ENCODE peak calls at places on chromosome 14, in six cellular contexts. T is IMR-90, X is K562, R is SK-N-SH, P is HepG2, O is GM12878. C is an unnamed sample.

GRCh38 chr14:104968541-104969401 is 9.4 kb downstream of the AHNAK2 start:
- DNase-seq in T (no peak), X (no peak), R (peak), P (no peak), O (no peak), C (peak)

GRCh38 chr14:26960049-26960688 is 362.3 kb upstream of the NOVA1 start:
- DNase-seq in T (no peak), X (no peak), R (no peak), P (no peak), O (no peak), C (no peak)

GRCh38 chr14:72975776-72976175 is 49.5 kb downstream of the DCAF4 start:
- DNase-seq in T (no peak), X (peak), R (no peak), P (peak), O (no peak), C (peak)

GRCh38 chr14:79278798-79279644 is 932.3 kb downstream of the DIO2 start:
- DNase-seq in T (peak), X (peak), R (peak), P (peak), O (no peak), C (peak)

GRCh38 chr14:72790887-72791566 is 102.9 kb downstream of the DPF3 start:
- DNase-seq in T (no peak), X (no peak), R (no peak), P (no peak), O (no peak), C (no peak)

GRCh38 chr14:37142835-37143499 is 29.4 kb downstream of the SLC25A21 start:
- DNase-seq in T (peak), X (no peak), R (no peak), P (peak), O (no peak), C (peak)

GRCh38 chr14:34363733-34364134 is 98.3 kb downstream of the SPTSSA start:
- DNase-seq in T (no peak), X (no peak), R (no peak), P (no peak), O (no peak), C (no peak)

GRCh38 chr14:86055512-86055911 is 525.6 kb downstream of the FLRT2 start:
- DNase-seq in T (peak), X (no peak), R (no peak), P (no peak), O (no peak), C (no peak)

GRCh38 chr14:59020382-59020781 is 168.1 kb upstream of the DAAM1 start:
- DNase-seq in T (peak), X (peak), R (peak), P (no peak), O (no peak), C (peak)

GRCh38 chr14:44798386-44799242 is 163.1 kb downstream of the KLHL28 start:
- DNase-seq in T (no peak), X (no peak), R (peak), P (no peak), O (no peak), C (no peak)

GRCh38 chr14:29925736-29926135 is 1.9 kb downstream of the PRKD1 start:
- DNase-seq in T (peak), X (no peak), R (no peak), P (no peak), O (no peak), C (no peak)

GRCh38 chr14:100067971-100068959 is 3.0 kb downstream of the EVL start:
- DNase-seq in T (peak), X (peak), R (no peak), P (no peak), O (peak), C (no peak)

GRCh38 chr14:94045101-94045500 is 19.0 kb downstream of the OTUB2 start:
- DNase-seq in T (no peak), X (no peak), R (no peak), P (no peak), O (no peak), C (no peak)

GRCh38 chr14:104422301-104423223 is 157.0 kb upstream of the C14orf180 start:
- DNase-seq in T (no peak), X (no peak), R (peak), P (no peak), O (no peak), C (no peak)

GRCh38 chr14:38420045-38420444 is 164.2 kb upstream of the CLEC14A start:
- DNase-seq in T (peak), X (no peak), R (no peak), P (no peak), O (no peak), C (no peak)

GRCh38 chr14:87434680-87435079 is 558.3 kb downstream of the GALC start:
- DNase-seq in T (no peak), X (no peak), R (no peak), P (no peak), O (no peak), C (no peak)

GRCh38 chr14:100103261-100104005 is 38.2 kb downstream of the EVL start:
- DNase-seq in T (peak), X (no peak), R (no peak), P (no peak), O (no peak), C (no peak)

GRCh38 chr14:101116065-101116464 is 212.5 kb upstream of the RTL1 start:
- DNase-seq in T (no peak), X (no peak), R (no peak), P (no peak), O (no peak), C (no peak)

GRCh38 chr14:100348779-100349708 is 25.9 kb downstream of the SLC25A47 start:
- DNase-seq in T (no peak), X (no peak), R (no peak), P (no peak), O (no peak), C (no peak)

GRCh38 chr14:23434488-23435219 is 806 bp downstream of the MYH7 start:
- DNase-seq in T (no peak), X (no peak), R (no peak), P (no peak), O (no peak), C (no peak)

GRCh38 chr14:23438130-23438893 is 2.9 kb upstream of the MYH7 start:
- DNase-seq in T (no peak), X (peak), R (no peak), P (no peak), O (no peak), C (no peak)

GRCh38 chr14:23437142-23438129 is 2.0 kb upstream of the MYH7 start:
- DNase-seq in T (no peak), X (no peak), R (no peak), P (no peak), O (no peak), C (no peak)

GRCh38 chr14:23435540-23436326 is at the start of gene MYH7:
- DNase-seq in T (no peak), X (no peak), R (no peak), P (peak), O (no peak), C (no peak)

DNA sequence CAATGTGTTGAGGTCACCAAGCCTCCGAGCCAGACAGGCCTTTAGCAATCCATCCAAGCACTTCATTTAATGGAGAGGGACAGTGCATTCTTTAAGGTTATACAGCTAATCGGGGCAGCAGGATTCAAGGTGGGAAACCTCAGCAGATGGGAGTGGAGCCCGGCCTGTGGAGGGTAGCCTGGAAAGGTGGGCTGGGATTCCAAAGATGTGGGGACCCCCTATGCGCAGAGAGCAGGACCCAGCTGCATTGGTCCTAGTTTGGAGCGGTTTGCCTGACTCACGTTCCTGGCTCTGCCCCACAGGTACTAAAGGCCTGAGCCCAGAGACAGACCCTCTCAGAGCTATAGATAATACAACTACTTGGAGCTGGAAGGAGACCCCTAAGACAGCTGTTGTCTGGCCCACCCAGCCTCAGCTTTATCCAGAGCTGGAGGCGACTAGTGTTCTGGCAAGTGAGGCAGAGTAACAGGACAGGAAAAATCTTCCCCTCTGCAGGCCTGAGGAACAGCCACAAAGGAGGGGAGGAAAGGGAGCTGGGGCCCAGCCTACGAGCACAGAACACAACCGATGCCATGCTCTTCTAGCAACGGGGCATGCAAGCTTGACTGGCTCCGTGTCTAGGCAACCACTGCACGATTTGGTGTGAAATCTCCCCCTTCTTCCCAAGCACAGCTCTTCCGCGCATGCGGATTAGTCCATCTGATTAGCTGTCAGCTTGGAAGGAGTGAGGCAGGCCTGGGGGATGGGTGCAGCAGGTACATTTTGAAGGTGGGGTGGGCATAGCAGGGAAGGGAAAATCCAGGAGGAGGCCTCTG is 1.1 kb upstream of the MYH7 start:
- DNase-seq in T (no peak), X (peak), R (no peak), P (no peak), O (no peak), C (no peak)
- TF ChIP-seq SMC3 in T (no peak), X (no peak), R (no peak), P (no peak), O (no peak), C (no peak)

GRCh38 chr14:89910706-89911017 is 43.9 kb downstream of the EFCAB11 start:
- DNase-seq in T (no peak), X (no peak), R (no peak), P (no peak), O (no peak), C (no peak)

GRCh38 chr14:89911018-89911919 is 43.3 kb downstream of the EFCAB11 start:
- DNase-seq in T (peak), X (no peak), R (no peak), P (peak), O (no peak), C (peak)

GRCh38 chr14:89909586-89909985 is 44.9 kb downstream of the EFCAB11 start:
- DNase-seq in T (no peak), X (no peak), R (no peak), P (no peak), O (no peak), C (no peak)

GRCh38 chr14:89915114-89915878 is 39.2 kb downstream of the EFCAB11 start:
- DNase-seq in T (peak), X (peak), R (peak), P (peak), O (peak), C (peak)

DNA sequence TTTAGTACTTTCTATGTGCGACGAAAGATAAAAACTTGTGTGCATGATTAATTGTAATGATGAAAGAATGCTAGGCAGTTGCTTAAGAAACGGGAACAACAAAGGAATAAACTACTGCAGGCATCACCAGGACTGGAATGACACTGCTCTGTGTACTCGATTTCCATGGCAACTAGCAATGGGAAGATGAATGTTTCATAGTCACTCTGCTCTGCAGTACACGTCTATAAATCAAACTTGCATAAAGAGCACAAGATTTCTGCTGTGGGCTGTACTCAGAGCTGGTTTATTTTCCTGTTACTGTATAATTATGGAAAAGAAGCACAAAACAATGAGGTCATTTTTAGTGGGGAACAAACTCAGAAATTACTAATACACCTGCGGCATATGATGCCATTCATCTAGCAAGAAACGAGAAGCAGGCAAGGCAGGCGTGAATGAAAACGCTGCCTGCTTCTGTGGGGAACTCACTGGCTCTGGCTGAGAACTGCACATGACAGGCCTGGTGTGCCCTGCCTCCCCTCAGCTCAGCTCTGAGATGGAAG is 41.8 kb downstream of the EFCAB11 start:
- DNase-seq in T (peak), X (no peak), R (peak), P (peak), O (no peak), C (peak)
- TF ChIP-seq SMC3 in T (no peak), X (no peak), R (no peak), P (no peak), O (no peak), C (no peak)

GRCh38 chr14:50717826-50718225 is 49.7 kb upstream of the SAV1 start:
- DNase-seq in T (no peak), X (no peak), R (no peak), P (no peak), O (no peak), C (no peak)

GRCh38 chr14:50718949-50719348 is 50.8 kb upstream of the SAV1 start:
- DNase-seq in T (no peak), X (no peak), R (no peak), P (peak), O (no peak), C (no peak)

GRCh38 chr14:50719911-50720759 is 52.0 kb upstream of the SAV1 start:
- DNase-seq in T (peak), X (no peak), R (no peak), P (no peak), O (no peak), C (no peak)

GRCh38 chr14:50711043-50711442 is 42.9 kb upstream of the SAV1 start:
- DNase-seq in T (no peak), X (no peak), R (no peak), P (no peak), O (no peak), C (no peak)

GRCh38 chr14:50714452-50715073 is 46.5 kb upstream of the SAV1 start:
- DNase-seq in T (peak), X (peak), R (peak), P (peak), O (no peak), C (no peak)
- TF ChIP-seq SMC3 in T (peak), X (no peak), R (peak), P (peak), O (peak), C (no peak)

DNA sequence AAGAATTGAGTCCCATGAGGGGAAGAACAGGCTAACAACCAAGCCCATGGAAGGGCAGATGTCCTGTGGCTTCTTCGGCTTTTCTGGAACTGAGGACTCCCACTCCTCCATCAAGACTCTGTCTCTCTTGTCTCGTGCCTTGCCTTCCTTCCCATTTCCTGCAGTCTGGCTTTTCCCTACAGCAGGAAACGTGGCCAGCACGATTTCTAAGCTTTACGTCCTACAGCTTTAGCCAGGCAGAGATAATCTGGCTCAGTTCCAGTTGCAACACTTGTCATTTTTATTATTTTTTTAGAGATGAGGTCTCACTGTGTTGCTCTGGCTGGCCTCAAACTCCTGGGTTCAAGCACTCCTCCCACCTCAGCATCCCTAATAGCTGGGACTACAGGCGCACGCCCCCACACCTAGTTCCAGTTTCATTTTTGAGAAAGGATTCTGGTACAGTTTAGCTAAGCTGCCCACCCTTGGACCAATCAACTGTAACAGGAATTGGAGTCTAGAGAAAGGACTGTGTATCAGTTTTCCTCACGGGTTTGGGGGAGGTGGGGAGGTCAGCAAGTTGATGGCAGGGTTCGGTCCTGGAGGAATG is 19.9 kb downstream of the CALM1 start:
- DNase-seq in T (no peak), X (no peak), R (no peak), P (no peak), O (no peak), C (no peak)
- TF ChIP-seq SMC3 in T (no peak), X (no peak), R (no peak), P (no peak), O (no peak), C (no peak)

DNA sequence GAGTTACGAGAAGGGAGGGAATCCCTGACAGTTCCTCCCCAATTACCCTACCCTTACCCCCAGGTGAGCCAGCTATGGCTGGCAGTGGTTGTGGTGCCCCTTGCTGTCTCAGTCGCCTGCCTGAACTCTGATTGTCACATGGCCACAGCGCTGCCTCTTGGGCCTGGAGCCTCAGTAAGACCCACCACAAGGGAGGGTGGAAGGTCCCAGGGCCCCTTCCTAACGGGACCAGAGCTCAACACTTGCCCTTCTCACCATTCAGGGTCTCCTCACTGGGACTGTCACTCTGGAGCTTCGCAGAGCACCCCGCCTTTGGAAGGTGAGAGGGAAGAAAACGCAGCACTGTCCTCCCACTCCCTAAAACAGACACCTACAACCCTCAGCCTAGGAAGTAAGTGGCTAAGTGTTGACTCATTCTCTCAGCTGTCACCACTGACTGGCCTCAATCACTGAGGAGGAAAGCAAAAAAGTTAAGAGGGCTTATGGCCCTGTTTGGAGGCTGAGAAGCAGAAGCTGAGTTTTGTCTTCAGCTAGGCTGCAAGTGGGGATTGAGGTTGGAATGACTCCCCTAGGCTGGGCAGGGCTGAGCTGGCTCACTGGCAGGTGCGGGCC is 1.0 kb downstream of the TMEM253 start:
- DNase-seq in T (no peak), X (peak), R (no peak), P (no peak), O (no peak), C (no peak)
- TF ChIP-seq SMC3 in T (no peak), X (no peak), R (no peak), P (no peak), O (no peak), C (no peak)

GRCh38 chr14:53338192-53338591 is 185.1 kb upstream of the DDHD1 start:
- DNase-seq in T (peak), X (no peak), R (no peak), P (no peak), O (no peak), C (no peak)
- TF ChIP-seq SMC3 in T (no peak), X (no peak), R (no peak), P (no peak), O (no peak), C (no peak)

DNA sequence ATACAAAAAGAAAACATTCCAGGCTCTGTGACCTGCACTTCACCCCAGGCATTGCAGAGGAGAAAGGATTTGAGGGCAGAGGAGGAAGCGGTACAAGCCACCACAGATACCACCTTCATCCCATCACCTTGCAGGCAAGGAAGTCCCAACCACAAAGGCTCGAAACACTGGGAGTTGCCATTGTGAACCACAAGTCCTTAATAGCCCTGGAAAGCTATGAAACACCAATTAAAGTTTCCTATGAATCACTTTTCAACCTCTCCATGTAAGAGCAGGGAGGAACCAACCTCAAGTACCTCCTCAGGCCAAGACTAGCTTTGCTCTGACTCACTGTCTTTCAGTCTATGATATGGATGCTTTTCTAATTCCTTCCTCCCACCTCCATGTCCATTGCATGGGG is 27.0 kb downstream of the MAP3K9 start:
- DNase-seq in T (peak), X (no peak), R (no peak), P (no peak), O (no peak), C (no peak)
- TF ChIP-seq SMC3 in T (no peak), X (no peak), R (no peak), P (no peak), O (no peak), C (no peak)

GRCh38 chr14:68278568-68279436 is 459.2 kb downstream of the RAD51B start:
- DNase-seq in T (peak), X (peak), R (no peak), P (peak), O (no peak), C (peak)
- TF ChIP-seq SMC3 in T (no peak), X (no peak), R (no peak), P (no peak), O (no peak), C (no peak)

C was measured in A549.